ENCODE peak calls at places on chromosome 1, in five cellular contexts. W is colonic mucosa, A is bronchial epithelial cell, Y is cardiac fibroblast, S is AG10803. I is an unnamed sample.
A peak's percentile ranks its signal among the peaks of the same experiment; 100 is the strongest.

GRCh38 chr1:230706020-230706699 is 7.8 kb downstream of the AGT start:
- DNase-seq in W (no peak), A (no peak), Y (no peak), S (no peak), I (no peak)

GRCh38 chr1:230427981-230428380 is 1.8 kb upstream of the PGBD5 start:
- DNase-seq in W (no peak), A (no peak), Y (no peak), S (no peak), I (no peak)

GRCh38 chr1:93302078-93302477 is 43.6 kb upstream of the DR1 start:
- DNase-seq in W (no peak), A (no peak), Y (no peak), S (no peak), I (no peak)

GRCh38 chr1:174399211-174399610 is 48.6 kb upstream of the GPR52 start:
- DNase-seq in W (no peak), A (no peak), Y (no peak), S (no peak), I (no peak)

GRCh38 chr1:7046314-7046713 is 261.1 kb downstream of the CAMTA1 start:
- DNase-seq in W (no peak), A (peak; percentile 50), Y (peak; percentile 66), S (peak; percentile 66), I (no peak)

GRCh38 chr1:188599313-188599712 is 1770.6 kb downstream of the PLA2G4A start:
- DNase-seq in W (no peak), A (no peak), Y (no peak), S (no peak), I (no peak)

GRCh38 chr1:24705260-24706073 is 39.8 kb upstream of the CLIC4 start:
- DNase-seq in W (peak; percentile 88), A (peak; percentile 90), Y (peak; percentile 97), S (peak; percentile 61), I (peak; percentile 81)

GRCh38 chr1:115912116-115912515 is 64.2 kb upstream of the SLC22A15 start:
- DNase-seq in W (no peak), A (no peak), Y (no peak), S (no peak), I (no peak)

GRCh38 chr1:240539031-240539430 is 72.9 kb downstream of the GREM2 start:
- DNase-seq in W (no peak), A (no peak), Y (no peak), S (peak; percentile 36), I (no peak)

GRCh38 chr1:150322310-150322709 is 977 bp downstream of the PRPF3 start:
- DNase-seq in W (no peak), A (peak; percentile 12), Y (peak; percentile 14), S (peak; percentile 56), I (no peak)

GRCh38 chr1:5733596-5733995 is 258.6 kb downstream of the NPHP4 start:
- DNase-seq in W (no peak), A (no peak), Y (no peak), S (no peak), I (no peak)

GRCh38 chr1:197343663-197344273 is 75.7 kb downstream of the CRB1 start:
- DNase-seq in W (no peak), A (no peak), Y (no peak), S (no peak), I (no peak)

GRCh38 chr1:198680174-198680871 is 41.5 kb downstream of the PTPRC start:
- DNase-seq in W (no peak), A (no peak), Y (no peak), S (no peak), I (no peak)
- TF ChIP-seq CTCF in W (no peak), A (no peak), Y (no peak), S (no peak), I (no peak)

GRCh38 chr1:170661646-170662411 is 2.1 kb upstream of the PRRX1 start:
- DNase-seq in W (no peak), A (no peak), Y (peak; percentile 67), S (peak; percentile 77), I (no peak)
- TF ChIP-seq CTCF in W (no peak), A (no peak), Y (peak; percentile 24), S (peak; percentile 42), I (no peak)

DNA sequence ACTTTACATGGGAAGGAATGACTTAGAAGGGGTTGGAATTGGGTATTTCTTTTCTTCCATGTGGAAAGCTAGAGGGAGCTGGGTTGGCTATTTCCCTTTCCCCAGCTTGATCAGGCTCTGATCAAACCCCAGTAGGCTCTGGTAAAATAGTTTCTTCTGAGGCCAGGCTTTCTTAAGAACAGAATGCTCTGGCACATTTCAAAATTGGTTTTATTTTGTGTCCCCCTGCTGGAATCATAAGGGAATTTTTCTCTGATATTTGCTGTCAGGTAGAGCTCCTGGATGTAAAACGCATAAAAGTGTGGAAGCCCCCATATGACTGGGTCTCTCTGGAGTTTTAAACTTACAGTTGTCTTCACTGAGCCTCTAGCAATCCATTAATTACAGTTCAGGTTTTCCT is 17.1 kb upstream of the APOBEC4 start:
- DNase-seq in W (no peak), A (peak; percentile 7), Y (no peak), S (no peak), I (no peak)
- TF ChIP-seq CTCF in W (no peak), A (peak; percentile 20), Y (no peak), S (peak; percentile 12), I (no peak)

GRCh38 chr1:101971309-101971708 is 25.4 kb downstream of the OLFM3 start:
- DNase-seq in W (no peak), A (peak; percentile 2), Y (peak; percentile 0), S (no peak), I (no peak)

GRCh38 chr1:101977266-101977665 is 19.5 kb downstream of the OLFM3 start:
- DNase-seq in W (no peak), A (no peak), Y (no peak), S (no peak), I (no peak)

GRCh38 chr1:101974599-101975225 is 22.0 kb downstream of the OLFM3 start:
- DNase-seq in W (no peak), A (no peak), Y (no peak), S (no peak), I (no peak)

GRCh38 chr1:101975371-101975770 is 21.4 kb downstream of the OLFM3 start:
- DNase-seq in W (no peak), A (no peak), Y (no peak), S (no peak), I (no peak)

DNA sequence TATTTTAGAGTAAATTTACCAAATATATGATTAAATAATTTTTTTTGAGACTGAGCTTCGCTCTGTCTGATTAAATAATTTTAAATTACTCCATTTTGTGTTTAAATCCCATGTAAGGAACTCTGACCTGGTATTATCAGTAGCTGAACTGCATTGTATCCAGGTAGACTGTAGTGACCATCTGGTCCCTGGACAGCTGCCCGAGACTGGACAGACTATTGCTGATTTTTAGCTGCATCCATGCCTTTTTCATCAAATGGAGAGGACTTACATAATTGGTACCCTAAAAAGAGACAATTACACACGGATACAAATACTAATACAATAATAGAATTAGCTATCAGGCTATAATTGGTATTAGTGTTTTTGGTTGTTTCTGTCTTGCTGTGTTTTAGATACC is 20.6 kb downstream of the OLFM3 start:
- DNase-seq in W (no peak), A (no peak), Y (no peak), S (no peak), I (no peak)
- TF ChIP-seq CTCF in W (no peak), A (no peak), Y (no peak), S (no peak), I (no peak)

DNA sequence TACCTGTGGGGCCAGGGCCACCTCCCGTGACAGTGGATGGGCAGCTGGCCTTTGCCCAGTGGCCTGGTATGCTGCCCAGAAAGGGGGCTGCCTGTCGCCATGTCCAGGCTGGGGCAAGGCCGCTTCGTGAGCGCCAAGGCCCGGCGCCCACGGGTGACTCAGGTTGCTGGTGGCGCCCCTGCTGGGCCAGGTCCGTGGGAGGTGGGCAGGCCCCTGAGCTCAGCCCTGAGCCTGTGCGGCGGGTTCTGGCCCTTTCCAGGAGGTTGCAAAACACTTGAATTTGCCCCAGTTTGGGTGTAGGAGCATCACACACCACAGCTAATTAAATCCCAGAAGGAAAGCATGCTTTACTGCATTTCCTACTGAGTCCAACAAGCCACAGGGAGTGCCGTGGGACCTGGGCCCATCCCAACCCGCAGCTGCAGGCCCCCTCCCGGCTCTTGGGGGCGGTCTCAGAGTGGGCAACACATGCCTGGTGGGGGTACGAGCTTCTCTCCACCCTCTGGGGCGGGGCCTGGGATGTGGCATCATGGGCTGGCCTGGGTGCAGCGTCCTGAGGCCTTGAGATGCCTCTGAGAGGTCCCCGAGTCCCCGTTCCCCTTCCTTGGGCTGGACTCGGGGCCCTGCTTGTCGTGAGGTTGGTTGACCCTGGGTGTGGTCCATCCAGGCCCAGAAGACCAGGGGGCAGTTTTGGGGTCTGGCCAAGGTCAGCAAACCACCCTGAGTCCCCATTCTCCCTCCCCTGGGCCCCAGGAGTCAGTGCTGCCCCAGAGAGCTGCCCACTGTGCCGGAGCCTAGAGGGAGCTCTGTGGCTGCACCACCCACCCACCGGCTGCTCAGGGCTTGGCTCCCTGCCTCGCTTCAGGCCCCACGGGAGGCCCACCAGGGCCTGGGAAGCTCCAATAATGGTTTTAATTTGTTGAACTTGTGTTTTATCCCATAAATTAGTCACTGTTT is 160.0 kb downstream of the PEX14 start:
- DNase-seq in W (no peak), A (peak; percentile 47), Y (peak; percentile 15), S (peak; percentile 80), I (no peak)
- TF ChIP-seq CTCF in W (no peak), A (peak; percentile 18), Y (no peak), S (no peak), I (no peak)